ENCODE peak calls at places on chromosomes 16 and 17, in seven cellular contexts. Y is NCI-H510A treated with DMSO at 0.1 percent for 48 hours; I is non-pigmented ciliary epithelial cell; X is NCI-H446 treated with DMSO at 0.1 percent for 48 hours; J is lung; F is central memory CD8-positive, alpha-beta T cell; S is cardiac fibroblast. W is an unnamed sample.

GRCh38 chr17:50593321-50593720 is 32.8 kb downstream of the CACNA1G start:
- DNase-seq in J (peak), F (no peak), S (no peak), Y (peak), X (no peak), I (no peak), W (no peak)

GRCh38 chr17:29090746-29091395 is 47.9 kb downstream of the PIPOX start:
- DNase-seq in Y (no peak), J (no peak), S (no peak), F (no peak), X (no peak), I (no peak), W (no peak)

GRCh38 chr17:75400326-75400939 is 5.0 kb downstream of the GRB2 start:
- DNase-seq in X (no peak), S (no peak), J (no peak), I (no peak), Y (no peak), F (no peak), W (no peak)

GRCh38 chr16:4244881-4245280 is 3.0 kb upstream of the SRL start:
- DNase-seq in F (no peak), I (no peak), J (no peak), Y (peak), S (no peak), X (peak), W (no peak)

GRCh38 chr16:68289202-68289601 is 21.5 kb downstream of the SLC7A6OS start:
- DNase-seq in X (no peak), S (no peak), F (no peak), J (no peak), Y (no peak), I (no peak), W (no peak)

GRCh38 chr16:51430716-51431369 is 279.8 kb upstream of the SALL1 start:
- DNase-seq in Y (no peak), J (no peak), F (no peak), X (no peak), S (no peak), I (no peak), W (no peak)

GRCh38 chr16:4874686-4875085 is 27.4 kb downstream of the UBN1 start:
- DNase-seq in S (no peak), F (no peak), J (no peak), X (no peak), I (no peak), Y (no peak), W (no peak)

GRCh38 chr16:58551496-58551895 is 36.2 kb downstream of the SETD6 start:
- DNase-seq in S (peak), Y (no peak), F (no peak), I (no peak), X (no peak), J (no peak), W (no peak)

GRCh38 chr17:67374329-67375053 is 2.6 kb upstream of the PITPNC1 start:
- DNase-seq in S (peak), J (peak), I (no peak), Y (peak), X (peak), F (peak), W (no peak)

GRCh38 chr16:19170043-19170655 is 2.1 kb downstream of the SYT17 start:
- DNase-seq in I (no peak), X (no peak), F (no peak), J (no peak), S (no peak), Y (no peak), W (no peak)

GRCh38 chr17:43559161-43559816 is 13.1 kb upstream of the ETV4 start:
- DNase-seq in X (no peak), I (no peak), Y (no peak), J (no peak), S (no peak), F (no peak), W (no peak)

GRCh38 chr17:60695960-60696359 is 18.3 kb downstream of the BCAS3 start:
- DNase-seq in S (no peak), X (no peak), I (no peak), Y (no peak), J (no peak), F (no peak), W (no peak)

GRCh38 chr16:75120253-75120652 is 3.7 kb upstream of the LDHD start:
- DNase-seq in X (no peak), F (no peak), I (no peak), Y (no peak), J (no peak), S (no peak), W (no peak)

GRCh38 chr17:35212668-35213067 is 18.5 kb upstream of the SLC35G3 start:
- DNase-seq in F (no peak), S (no peak), J (no peak), X (no peak), I (no peak), Y (no peak), W (no peak)

GRCh38 chr16:49596119-49596518 is 222.5 kb downstream of the C16orf78 start:
- DNase-seq in J (no peak), F (no peak), I (no peak), Y (no peak), X (no peak), S (peak), W (no peak)

GRCh38 chr16:86428729-86429472 is 81.4 kb upstream of the FOXF1 start:
- DNase-seq in S (no peak), J (no peak), X (no peak), Y (no peak), I (no peak), F (no peak), W (no peak)

GRCh38 chr16:65731840-65732239 is 610.0 kb upstream of the CDH11 start:
- DNase-seq in S (no peak), F (no peak), X (no peak), J (no peak), I (no peak), Y (no peak), W (no peak)

GRCh38 chr17:39730095-39730921 is at the start of gene MIEN1:
- DNase-seq in F (peak), J (peak), Y (peak), X (peak), I (no peak), S (peak), W (no peak)

GRCh38 chr17:64781394-64781793 is 119.3 kb upstream of the SMURF2 start:
- DNase-seq in F (no peak), I (no peak), X (no peak), Y (no peak), J (peak), S (peak), W (no peak)

GRCh38 chr17:77404812-77405581 is 264.2 kb downstream of the SEC14L1 start:
- DNase-seq in X (no peak), F (peak), J (peak), Y (no peak), I (no peak), S (peak), W (no peak)

GRCh38 chr16:85535352-85536072 is 77.6 kb upstream of the GSE1 start:
- DNase-seq in X (no peak), J (no peak), I (no peak), S (no peak), Y (no peak), F (no peak), W (no peak)

GRCh38 chr16:52069866-52070265 is 477.1 kb downstream of the TOX3 start:
- DNase-seq in X (peak), Y (peak), I (no peak), J (no peak), S (peak), F (no peak), W (no peak)